ENCODE peak calls at places on chromosome 10, in nine cellular contexts. T is pancreas, O is PC-3, R is cardiac muscle cell, Z is endothelial cell of umbilical vein, C is spleen, I is MM.1S, V is PC-9, M is psoas muscle. A is an unnamed sample.

GRCh38 chr10:1369197-1369596 is 313.0 kb downstream of the WDR37 start:
- DNase-seq in T (no peak), I (no peak), C (no peak), Z (no peak), M (no peak), O (no peak), R (no peak), V (no peak), A (no peak)

GRCh38 chr10:81884856-81885255 is 9.9 kb downstream of the NRG3 start:
- DNase-seq in O (no peak), R (no peak), T (no peak), V (no peak), M (no peak), C (no peak), I (no peak), Z (no peak), A (no peak)

GRCh38 chr10:114523876-114524275 is 119.6 kb upstream of the AFAP1L2 start:
- DNase-seq in I (peak; percentile 56), C (no peak), R (no peak), O (no peak), M (no peak), T (no peak), V (no peak), Z (no peak), A (no peak)

GRCh38 chr10:33087142-33087541 is 129.1 kb upstream of the ITGB1 start:
- DNase-seq in C (no peak), V (no peak), O (no peak), R (peak; percentile 31), I (no peak), Z (no peak), M (no peak), T (no peak), A (no peak)

GRCh38 chr10:110434477-110435096 is 63.1 kb upstream of the DUSP5 start:
- DNase-seq in V (no peak), Z (no peak), I (no peak), R (no peak), O (no peak), C (peak; percentile 32), T (no peak), M (peak; percentile 39), A (no peak)

GRCh38 chr10:126013489-126014281 is 117.3 kb downstream of the FANK1 start:
- DNase-seq in O (peak; percentile 80), V (peak; percentile 18), T (no peak), Z (peak; percentile 54), M (no peak), C (no peak), I (no peak), R (peak; percentile 54), A (no peak)

GRCh38 chr10:18196806-18197550 is 56.8 kb downstream of the CACNB2 start:
- DNase-seq in I (no peak), M (no peak), C (no peak), Z (no peak), O (no peak), T (no peak), V (no peak), R (no peak), A (no peak)

GRCh38 chr10:86968271-86968993 is at the start of gene ADIRF:
- DNase-seq in M (peak; percentile 79), Z (peak; percentile 16), I (no peak), V (peak; percentile 76), C (peak; percentile 83), R (no peak), T (peak; percentile 63), O (peak; percentile 70), A (peak; percentile 71)

GRCh38 chr10:61606971-61607907 is 55.5 kb upstream of the CABCOCO1 start:
- DNase-seq in V (no peak), C (no peak), O (peak; percentile 84), I (no peak), R (no peak), T (no peak), Z (peak; percentile 19), M (no peak), A (no peak)

GRCh38 chr10:88979153-88979562 is 11.4 kb upstream of the FAS start:
- DNase-seq in T (no peak), R (peak; percentile 94), V (no peak), C (no peak), M (peak; percentile 61), Z (no peak), O (no peak), I (no peak), A (peak; percentile 36)

GRCh38 chr10:72689660-72690059 is 2.3 kb upstream of the MCU start:
- DNase-seq in I (no peak), R (no peak), O (no peak), C (no peak), V (no peak), M (no peak), Z (no peak), T (no peak), A (no peak)

GRCh38 chr10:50798297-50798696 is 58.6 kb downstream of the ASAH2B start:
- DNase-seq in M (no peak), I (no peak), T (no peak), Z (no peak), O (peak; percentile 43), R (no peak), V (no peak), C (no peak), A (no peak)

GRCh38 chr10:93813507-93814465 is 56.0 kb downstream of the LGI1 start:
- DNase-seq in I (peak; percentile 59), O (peak; percentile 71), T (peak; percentile 77), C (peak; percentile 78), R (peak; percentile 48), V (peak; percentile 41), Z (peak; percentile 55), M (peak; percentile 68), A (peak; percentile 27)

GRCh38 chr10:16923309-16923708 is 106.1 kb upstream of the RSU1 start:
- DNase-seq in M (no peak), V (no peak), I (no peak), Z (no peak), O (no peak), R (peak; percentile 25), T (no peak), C (no peak), A (no peak)

GRCh38 chr10:106609867-106610266 is 554.6 kb downstream of the SORCS1 start:
- DNase-seq in R (peak; percentile 5), I (no peak), Z (no peak), O (peak; percentile 23), V (no peak), T (no peak), C (no peak), M (no peak), A (no peak)

GRCh38 chr10:21638681-21639080 is 104.6 kb downstream of the MLLT10 start:
- DNase-seq in C (no peak), M (no peak), I (no peak), T (no peak), O (no peak), R (no peak), V (no peak), Z (no peak), A (no peak)

DNA sequence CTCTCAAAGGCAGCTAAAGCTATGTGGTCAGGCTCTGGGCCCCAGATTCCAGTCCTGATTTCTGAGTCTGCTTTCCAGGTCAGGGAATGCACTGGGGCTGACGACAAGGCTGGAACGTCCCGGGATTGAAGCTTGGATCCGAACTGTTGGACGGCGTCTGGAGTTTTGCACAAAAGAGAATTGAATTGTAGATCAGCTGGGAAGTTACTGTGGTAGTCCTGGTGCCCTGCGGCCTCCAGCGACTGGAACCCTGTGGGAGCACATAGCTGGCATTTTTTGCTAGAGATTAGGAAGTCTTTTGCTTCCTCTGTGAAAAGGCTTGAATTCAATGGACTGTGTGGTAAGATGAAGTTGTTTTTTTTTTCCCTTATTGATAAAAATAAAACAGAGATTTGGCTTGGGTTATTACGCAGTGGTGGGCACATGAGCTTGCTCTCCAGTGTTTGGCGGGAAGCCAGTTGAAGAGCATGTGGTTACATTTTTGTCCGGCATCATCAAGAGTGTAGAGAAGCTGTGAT is at the start of gene HK1:
- DNase-seq in I (no peak), R (peak; percentile 90), O (no peak), V (no peak), Z (peak; percentile 53), T (no peak), M (no peak), C (no peak), A (peak; percentile 23)
- TF ChIP-seq CTCF in I (no peak), R (no peak), O (no peak), V (no peak), Z (no peak), T (no peak), M (no peak), C (no peak), A (no peak)

GRCh38 chr10:29595636-29596225 is 39.0 kb downstream of the SVIL start:
- DNase-seq in T (no peak), I (no peak), O (peak; percentile 35), C (no peak), V (peak; percentile 44), M (peak; percentile 79), Z (no peak), R (no peak), A (no peak)
- H3K4me1 ChIP-seq in T (peaks cover 10% of the 10 kb centered on the region), I (no peaks in the 10 kb centered on the region), O (peaks cover 15% of the 10 kb centered on the region), C (no peaks in the 10 kb centered on the region), V (peaks cover 10% of the 10 kb centered on the region), M (peaks cover 97% of the 10 kb centered on the region), Z (no peaks in the 10 kb centered on the region), R (peaks cover 22% of the 10 kb centered on the region), A (peaks cover 96% of the 10 kb centered on the region)

GRCh38 chr10:80449545-80449944 is 4.6 kb upstream of the TSPAN14 start:
- DNase-seq in Z (no peak), M (no peak), I (no peak), C (no peak), O (no peak), R (no peak), V (no peak), T (no peak), A (no peak)
- H3K4me3 ChIP-seq in Z (no peak overlapping the region), M (no peak overlapping the region), I (no peak overlapping the region), C (no peak overlapping the region), O (no peak overlapping the region), R (no peak overlapping the region), V (no peak overlapping the region), T (no peak overlapping the region), A (no peak overlapping the region)

DNA sequence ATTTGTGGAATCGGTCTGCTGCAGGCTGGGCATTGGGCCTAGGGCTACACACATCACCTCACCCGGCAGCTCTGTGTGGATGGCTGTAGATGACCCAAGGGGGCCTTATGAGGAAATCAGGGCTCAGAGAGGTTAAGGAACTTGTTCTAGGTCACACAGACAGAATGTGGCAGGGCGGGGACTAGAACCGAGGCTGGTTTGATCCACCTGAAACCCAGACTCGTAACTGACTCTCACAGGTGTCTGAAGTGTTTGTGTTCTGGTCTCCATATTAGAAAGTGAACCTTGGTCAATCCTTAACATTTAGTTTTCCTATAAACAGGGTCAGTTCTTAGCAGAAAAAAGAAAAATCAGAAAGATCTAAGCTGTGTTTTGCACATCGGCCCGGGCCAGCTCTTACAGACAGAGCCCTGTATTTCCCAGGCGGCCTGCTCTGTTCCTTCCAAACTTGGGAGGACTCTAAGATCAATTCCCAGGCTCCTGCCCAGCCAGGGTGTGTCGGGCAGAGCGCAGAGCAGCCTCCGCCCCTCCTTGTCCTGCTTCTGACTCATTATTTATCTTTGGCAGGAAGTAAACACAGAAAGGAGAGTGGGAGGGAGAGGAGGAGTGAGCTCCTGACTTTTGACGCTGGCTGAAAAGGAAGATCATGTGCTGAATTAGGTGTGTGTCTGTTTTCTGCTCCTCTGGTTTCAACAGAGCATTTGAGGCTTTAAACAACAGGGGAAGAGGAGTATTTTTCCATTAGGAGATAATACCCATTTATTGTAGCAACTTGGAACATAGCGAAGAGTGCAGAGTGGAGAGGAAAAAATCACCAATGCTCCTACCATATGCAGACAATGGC is 74.1 kb downstream of the TACC2 start:
- DNase-seq in V (peak; percentile 75), I (no peak), R (peak; percentile 87), O (peak; percentile 90), M (peak; percentile 94), T (peak; percentile 85), Z (peak; percentile 90), C (peak; percentile 56), A (peak; percentile 85)
- TF ChIP-seq CTCF in V (no peak), I (no peak), R (no peak), O (no peak), M (no peak), T (no peak), Z (no peak), C (no peak), A (no peak)